ENCODE peak calls at places on chromosomes 2 and 18, in four cellular contexts. I, K, R and B are unnamed samples.

GRCh38 chr2:47616506-47616905 is 166.4 kb upstream of the MSH6 start:
- DNase-seq in I (no peak), R (no peak), K (no peak), B (no peak)

GRCh38 chr2:191696960-191697359 is 19.0 kb downstream of the NABP1 start:
- DNase-seq in I (no peak), R (no peak), K (no peak), B (no peak)

GRCh38 chr2:64442801-64443429 is 11.0 kb upstream of the LGALSL start:
- DNase-seq in R (no peak), K (no peak), I (no peak), B (no peak)

GRCh38 chr18:44521673-44522032 is 159.0 kb upstream of the SETBP1 start:
- DNase-seq in R (no peak), K (no peak), I (no peak), B (no peak)

GRCh38 chr2:99430614-99431258 is 59.1 kb downstream of the REV1 start:
- DNase-seq in I (no peak), K (peak), R (no peak), B (no peak)

GRCh38 chr2:151183072-151183580 is 78.5 kb downstream of the RBM43 start:
- DNase-seq in I (no peak), R (no peak), K (no peak), B (no peak)

GRCh38 chr18:13235326-13235937 is 16.9 kb downstream of the LDLRAD4 start:
- DNase-seq in I (no peak), R (no peak), K (no peak), B (no peak)

GRCh38 chr2:29195796-29196195 is 80.6 kb downstream of the CLIP4 start:
- DNase-seq in K (no peak), I (no peak), R (no peak), B (no peak)

GRCh38 chr2:130877258-130877657 is 40.5 kb downstream of the ARHGEF4 start:
- DNase-seq in I (no peak), R (no peak), K (no peak), B (no peak)

GRCh38 chr2:71719520-71720282 is 266.3 kb downstream of the DYSF start:
- DNase-seq in R (no peak), K (no peak), I (no peak), B (no peak)

GRCh38 chr2:226352941-226353558 is 446.6 kb downstream of the IRS1 start:
- DNase-seq in I (no peak), R (no peak), K (no peak), B (peak)

GRCh38 chr2:100058014-100058310 is 84.4 kb downstream of the AFF3 start:
- DNase-seq in K (peak), R (no peak), I (no peak), B (no peak)

GRCh38 chr2:235244497-235245215 is 249.2 kb upstream of the AGAP1 start:
- DNase-seq in I (no peak), R (no peak), K (peak), B (no peak)

GRCh38 chr18:37294951-37295350 is 270.6 kb downstream of the CELF4 start:
- DNase-seq in K (no peak), I (no peak), R (peak), B (no peak)

GRCh38 chr18:63603772-63604171 is 16.6 kb downstream of the SERPINB13 start:
- DNase-seq in K (peak), I (no peak), R (no peak), B (no peak)

GRCh38 chr2:224145751-224146355 is 106.8 kb upstream of the SERPINE2 start:
- DNase-seq in I (peak), K (peak), R (peak), B (no peak)

GRCh38 chr2:158600155-158600802 is 143.5 kb downstream of the PKP4 start:
- DNase-seq in K (peak), I (peak), R (peak), B (peak)

GRCh38 chr2:240255811-240256703 is 115.6 kb upstream of the OTOS start:
- DNase-seq in I (no peak), R (peak), K (no peak), B (peak)

GRCh38 chr2:103785432-103785831 is 1023.6 kb downstream of the TMEM182 start:
- DNase-seq in R (no peak), I (no peak), K (no peak), B (no peak)

GRCh38 chr18:24631238-24632025 is 171.0 kb downstream of the HRH4 start:
- DNase-seq in I (peak), R (no peak), K (peak), B (no peak)

GRCh38 chr2:158723921-158724802 is 71.0 kb upstream of the DAPL1 start:
- DNase-seq in I (no peak), R (peak), K (no peak), B (no peak)

GRCh38 chr2:153432381-153432780 is 46.2 kb downstream of the RPRM start:
- DNase-seq in R (no peak), K (no peak), I (no peak), B (no peak)

GRCh38 chr2:174617713-174618112 is 20.1 kb upstream of the WIPF1 start:
- DNase-seq in R (no peak), I (no peak), K (no peak), B (no peak)
- H3K4me3 ChIP-seq in R (no peak), I (no peak), K (no peak), B (no peak)

DNA sequence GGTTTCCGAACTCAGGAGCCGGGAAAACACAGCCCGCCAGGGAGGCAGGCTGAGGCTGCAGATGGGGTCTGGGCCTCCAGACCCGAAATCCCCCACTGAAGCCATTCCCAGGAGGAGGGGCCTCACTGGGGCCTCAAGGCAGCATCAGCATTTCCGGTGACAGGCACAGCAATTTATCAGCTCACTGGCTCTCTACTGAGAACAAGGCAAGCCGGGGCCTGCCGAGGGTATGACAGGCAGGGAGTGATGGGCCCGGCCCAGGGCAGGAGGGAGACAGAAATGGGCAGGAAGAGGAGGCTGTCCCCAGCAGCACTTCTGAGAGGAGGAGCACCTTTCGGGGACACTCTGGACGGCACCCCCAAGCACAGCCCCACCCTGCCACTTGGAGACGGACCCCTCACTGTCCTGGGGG is 12.5 kb downstream of the SDC1 start:
- DNase-seq in R (peak), I (no peak), K (peak), B (no peak)
- H3K4me3 ChIP-seq in R (no peak), I (no peak), K (no peak), B (no peak)

GRCh38 chr2:9143264-9143815 is 63.3 kb upstream of the ASAP2 start:
- DNase-seq in K (no peak), I (no peak), R (no peak), B (no peak)
- H3K4me3 ChIP-seq in K (no peak), I (no peak), R (no peak), B (peak)

GRCh38 chr2:231530099-231531085 is at the start of gene NMUR1:
- DNase-seq in I (peak), R (peak), K (no peak), B (no peak)
- H3K4me3 ChIP-seq in I (peak), R (no peak), K (no peak), B (peak)

DNA sequence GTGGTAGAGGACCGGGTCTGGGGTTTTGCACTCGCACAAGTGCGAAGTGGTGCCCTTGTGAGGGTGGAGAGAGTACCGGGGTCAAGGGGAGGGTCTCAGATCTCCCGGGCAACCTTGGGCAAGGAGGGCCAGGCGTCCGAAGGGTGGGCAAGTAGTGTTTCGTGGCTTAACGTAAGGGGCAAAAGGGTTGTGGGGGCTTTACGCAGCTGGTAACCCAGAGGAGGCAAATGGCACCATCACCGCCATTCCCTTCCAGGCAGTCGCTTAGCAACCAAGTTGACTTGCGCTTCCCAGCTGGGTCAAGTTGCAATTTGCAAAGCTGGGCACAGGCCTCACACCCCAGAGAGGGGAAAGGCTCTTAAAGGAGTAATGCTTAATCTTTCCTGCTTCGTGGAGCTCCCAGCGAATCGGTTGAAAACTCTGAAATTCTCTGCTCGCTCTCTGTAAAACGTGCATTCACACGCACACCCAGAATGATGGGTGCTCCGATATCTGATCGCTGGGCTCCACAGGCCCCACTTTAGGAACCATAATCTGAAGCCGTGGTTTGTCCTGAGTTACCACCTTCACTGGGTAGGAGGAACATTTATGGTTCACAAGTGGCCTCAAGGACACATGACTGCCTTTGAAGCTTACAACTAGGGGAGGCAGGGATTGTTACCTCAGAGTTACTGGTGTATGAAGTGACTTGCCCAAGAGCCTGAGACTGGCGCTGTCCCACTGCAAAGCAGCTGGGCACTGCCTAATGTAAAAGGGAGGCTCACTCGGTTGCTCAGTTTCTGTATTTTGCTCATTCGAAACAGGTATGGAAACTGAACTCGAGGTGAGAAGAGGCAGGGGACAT is 127.9 kb downstream of the UXS1 start:
- DNase-seq in R (no peak), I (no peak), K (no peak), B (peak)
- H3K4me3 ChIP-seq in R (no peak), I (peak), K (no peak), B (peak)

GRCh38 chr2:39515273-39515896 is 78.3 kb upstream of the MAP4K3 start:
- DNase-seq in I (no peak), R (no peak), K (no peak), B (no peak)
- H3K4me3 ChIP-seq in I (no peak), R (no peak), K (no peak), B (no peak)

GRCh38 chr2:187051350-187051749 is 202.4 kb upstream of the ZSWIM2 start:
- DNase-seq in K (no peak), I (no peak), R (no peak), B (no peak)
- H3K4me3 ChIP-seq in K (no peak), I (no peak), R (no peak), B (no peak)

DNA sequence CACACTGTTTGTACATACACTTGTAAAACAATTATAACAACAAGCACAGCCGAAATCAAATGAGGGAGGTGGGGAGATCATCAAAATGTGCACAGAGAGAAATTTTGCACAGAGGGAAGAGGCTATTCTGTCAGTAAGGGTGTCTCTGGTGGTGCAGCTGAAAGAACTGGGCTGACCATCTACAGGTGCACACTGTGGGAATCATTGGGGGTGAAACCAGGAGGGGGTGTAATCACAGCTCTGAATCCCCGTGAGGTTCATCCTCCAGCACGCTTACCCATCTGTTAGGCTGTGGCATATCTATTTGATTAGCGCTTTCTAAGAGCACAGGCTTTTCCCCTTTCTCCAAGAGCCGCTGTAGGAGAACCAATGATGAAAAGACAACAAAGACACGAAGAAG is 389.9 kb upstream of the CDH20 start:
- DNase-seq in I (no peak), R (no peak), K (no peak), B (no peak)
- H3K4me3 ChIP-seq in I (no peak), R (no peak), K (no peak), B (no peak)

DNA sequence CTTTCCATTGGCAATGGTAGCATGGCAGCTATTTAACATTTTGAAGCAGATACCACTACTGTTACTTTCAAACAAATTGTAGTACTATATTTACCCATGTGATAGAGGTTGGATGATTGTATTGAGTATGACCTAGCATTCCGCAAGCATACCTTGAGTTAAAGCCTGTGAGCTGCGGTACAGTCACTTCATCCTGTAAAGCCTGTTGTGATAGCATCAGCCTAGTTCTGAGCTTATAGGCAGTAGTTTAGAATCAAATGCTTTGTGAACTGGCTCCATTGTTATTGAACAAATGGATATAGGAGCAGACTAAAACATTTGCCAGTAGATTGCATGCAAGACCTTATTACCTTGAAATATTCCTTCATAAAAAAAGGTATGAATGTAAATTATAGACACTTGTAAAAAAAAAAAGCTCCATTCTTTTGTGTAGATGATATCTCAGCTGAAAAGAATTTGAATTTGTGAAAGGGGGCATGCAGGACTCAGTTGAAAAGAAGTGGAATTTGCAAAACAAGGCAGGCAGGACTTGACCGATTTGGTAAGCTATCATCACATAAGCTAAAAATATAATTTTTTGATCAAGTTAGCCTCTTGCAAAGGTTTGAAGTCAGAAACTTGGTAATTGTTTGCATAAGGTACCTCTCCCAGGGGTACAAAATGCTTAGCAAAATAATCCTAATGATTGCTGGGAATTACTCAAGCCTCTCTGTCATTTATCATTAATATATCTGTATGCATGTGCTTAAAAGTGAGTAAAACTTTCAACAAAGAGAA is 138.5 kb upstream of the ITGA4 start:
- DNase-seq in K (no peak), I (no peak), R (no peak), B (no peak)
- H3K4me3 ChIP-seq in K (no peak), I (no peak), R (no peak), B (no peak)

GRCh38 chr2:236576978-236577377 is 7.4 kb downstream of the ACKR3 start:
- DNase-seq in R (no peak), I (no peak), K (no peak), B (no peak)
- H3K4me3 ChIP-seq in R (no peak), I (no peak), K (no peak), B (no peak)